ENCODE peak calls at places on chromosome 21, in six cellular contexts. N is H1, J is mesendoderm, I is IMR-90, Q is H9, O is mesenchymal stem cell. Y is an unnamed sample.

GRCh38 chr21:26185021-26185420 is 14.5 kb upstream of the APP start:
- DNase-seq in N (no peak), J (no peak), I (no peak), Q (no peak), O (no peak), Y (no peak)

GRCh38 chr21:18522181-18522771 is 118.7 kb upstream of the TMPRSS15 start:
- DNase-seq in N (no peak), J (peak; percentile 10), I (no peak), Q (no peak), O (peak; percentile 4), Y (no peak)

GRCh38 chr21:29105218-29105617 is 25.2 kb upstream of the MAP3K7CL start:
- DNase-seq in N (no peak), J (peak; percentile 52), I (peak; percentile 63), Q (no peak), O (peak; percentile 45), Y (no peak)

GRCh38 chr21:32817206-32817605 is 45.7 kb upstream of the PAXBP1 start:
- DNase-seq in N (no peak), J (peak; percentile 10), I (no peak), Q (no peak), O (no peak), Y (no peak)

GRCh38 chr21:35324372-35325220 is 275.5 kb upstream of the RUNX1 start:
- DNase-seq in N (no peak), J (peak; percentile 39), I (peak; percentile 63), Q (no peak), O (peak; percentile 88), Y (no peak)

GRCh38 chr21:38837806-38838461 is 32.2 kb downstream of the ETS2 start:
- DNase-seq in N (no peak), J (no peak), I (no peak), Q (no peak), O (no peak), Y (no peak)

GRCh38 chr21:33993286-33994231 is 78.0 kb upstream of the ATP5PO start:
- DNase-seq in N (no peak), J (no peak), I (no peak), Q (no peak), O (no peak), Y (no peak)

GRCh38 chr21:34536820-34537219 is 24.8 kb upstream of the KCNE1 start:
- DNase-seq in N (no peak), J (peak; percentile 86), I (peak; percentile 59), Q (no peak), O (peak; percentile 77), Y (no peak)

GRCh38 chr21:29192999-29193563 is 62.6 kb downstream of the MAP3K7CL start:
- DNase-seq in N (no peak), J (peak; percentile 29), I (no peak), Q (no peak), O (no peak), Y (no peak)

GRCh38 chr21:36989699-36990507 is 16.6 kb upstream of the RIPPLY3 start:
- DNase-seq in N (peak; percentile 99), J (peak; percentile 92), I (peak; percentile 90), Q (peak; percentile 92), O (peak; percentile 89), Y (peak; percentile 91)
- H3K18ac ChIP-seq in N (peak overlapping the region; percentile 100), J (peak overlapping the region; percentile 71), I (peak overlapping the region; percentile 3), Q (peak overlapping the region; percentile 93), O (peak overlapping the region; percentile 87), Y (peak overlapping the region; percentile 96)

GRCh38 chr21:45076245-45076661 is 1.9 kb downstream of the ADARB1 start:
- DNase-seq in N (no peak), J (peak; percentile 32), I (peak; percentile 68), Q (peak; percentile 15), O (peak; percentile 31), Y (no peak)

GRCh38 chr21:45075606-45076244 is 1.3 kb downstream of the ADARB1 start:
- DNase-seq in N (no peak), J (no peak), I (no peak), Q (no peak), O (no peak), Y (no peak)

GRCh38 chr21:45074048-45074817 is at the start of gene ADARB1:
- DNase-seq in N (peak; percentile 85), J (peak; percentile 78), I (peak; percentile 56), Q (peak; percentile 76), O (peak; percentile 65), Y (peak; percentile 72)

GRCh38 chr21:45073301-45074047 is 906 bp upstream of the ADARB1 start:
- DNase-seq in N (no peak), J (no peak), I (peak; percentile 44), Q (no peak), O (peak; percentile 49), Y (no peak)

GRCh38 chr21:45074818-45075605 is 632 bp downstream of the ADARB1 start:
- DNase-seq in N (peak; percentile 67), J (peak; percentile 52), I (no peak), Q (peak; percentile 50), O (peak; percentile 59), Y (peak; percentile 39)
- H3K18ac ChIP-seq in N (no peak overlapping the region), J (no peak overlapping the region), I (peak overlapping the region; percentile 96), Q (no peak overlapping the region), O (peak overlapping the region; percentile 9), Y (peak overlapping the region; percentile 81)

DNA sequence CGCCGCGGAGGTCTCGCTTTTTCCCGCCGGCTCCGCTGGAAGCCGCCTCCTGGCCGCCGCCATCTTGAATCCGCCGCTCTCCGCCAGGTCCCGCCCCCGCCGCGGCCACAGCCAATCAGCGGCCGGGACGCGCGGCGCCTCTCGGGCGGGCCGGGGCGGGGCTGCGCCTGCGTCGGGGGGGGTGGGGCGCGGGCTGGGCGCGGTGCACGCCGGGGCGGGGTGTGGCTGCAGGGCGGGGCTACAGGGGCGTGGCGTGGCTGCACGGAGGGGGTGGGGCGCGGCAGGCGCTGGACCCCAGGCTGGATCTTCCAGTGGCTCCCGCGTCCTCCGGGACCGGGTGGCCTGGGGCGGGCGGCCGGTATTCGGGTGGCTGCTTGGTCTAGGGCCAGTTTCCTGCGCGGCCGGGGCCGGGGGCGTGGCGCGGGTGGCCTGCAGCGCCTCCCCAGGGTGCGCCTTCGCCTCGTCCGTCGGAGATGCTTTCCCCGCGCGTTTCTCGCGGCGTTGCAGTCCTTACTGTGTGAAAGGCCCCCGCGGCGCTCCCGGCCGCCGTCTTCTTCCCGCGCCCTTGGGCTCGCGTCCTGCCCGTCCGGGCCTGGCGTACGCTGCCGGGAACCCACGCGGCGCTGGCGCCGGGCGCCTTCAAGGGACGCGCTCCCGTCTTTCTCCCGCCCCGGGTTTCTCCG is 575 bp downstream of the PCNT start:
- DNase-seq in N (peak; percentile 90), J (peak; percentile 87), I (peak; percentile 70), Q (peak; percentile 87), O (peak; percentile 75), Y (peak; percentile 89)
- H3K18ac ChIP-seq in N (peak overlapping the region; percentile 96), J (peak overlapping the region; percentile 98), I (no peak overlapping the region), Q (peak overlapping the region; percentile 84), O (peak overlapping the region; percentile 77), Y (peak overlapping the region; percentile 97)

GRCh38 chr21:42353623-42354022 is 2.8 kb upstream of the TFF2 start:
- DNase-seq in N (no peak), J (no peak), I (no peak), Q (no peak), O (no peak), Y (no peak)
- H3K18ac ChIP-seq in N (no peak overlapping the region), J (no peak overlapping the region), I (no peak overlapping the region), Q (no peak overlapping the region), O (no peak overlapping the region), Y (no peak overlapping the region)

GRCh38 chr21:41316200-41316599 is 401 bp upstream of the FAM3B start:
- DNase-seq in N (no peak), J (no peak), I (no peak), Q (no peak), O (no peak), Y (no peak)
- H3K18ac ChIP-seq in N (peak overlapping the region; percentile 38), J (no peak overlapping the region), I (no peak overlapping the region), Q (no peak overlapping the region), O (no peak overlapping the region), Y (no peak overlapping the region)

GRCh38 chr21:45293214-45293725 is 5.6 kb upstream of the POFUT2 start:
- DNase-seq in N (peak; percentile 48), J (no peak), I (no peak), Q (peak; percentile 27), O (peak; percentile 69), Y (no peak)

GRCh38 chr21:45293726-45294401 is 6.2 kb upstream of the POFUT2 start:
- DNase-seq in N (peak; percentile 39), J (no peak), I (no peak), Q (no peak), O (no peak), Y (no peak)

GRCh38 chr21:45295576-45296365 is 8.1 kb upstream of the POFUT2 start:
- DNase-seq in N (no peak), J (no peak), I (peak; percentile 91), Q (no peak), O (peak; percentile 97), Y (no peak)

GRCh38 chr21:45296638-45297037 is 8.9 kb upstream of the POFUT2 start:
- DNase-seq in N (no peak), J (no peak), I (no peak), Q (no peak), O (no peak), Y (no peak)

GRCh38 chr21:45294509-45295291 is 7.0 kb upstream of the POFUT2 start:
- DNase-seq in N (peak; percentile 62), J (peak; percentile 91), I (peak; percentile 100), Q (peak; percentile 74), O (peak; percentile 100), Y (no peak)
- H3K18ac ChIP-seq in N (no peak overlapping the region), J (peak overlapping the region; percentile 19), I (peak overlapping the region; percentile 89), Q (no peak overlapping the region), O (peak overlapping the region; percentile 100), Y (peak overlapping the region; percentile 50)

GRCh38 chr21:16102113-16102512 is 372.3 kb downstream of the USP25 start:
- DNase-seq in N (no peak), J (no peak), I (no peak), Q (no peak), O (no peak), Y (no peak)
- H3K18ac ChIP-seq in N (no peak overlapping the region), J (no peak overlapping the region), I (no peak overlapping the region), Q (no peak overlapping the region), O (no peak overlapping the region), Y (no peak overlapping the region)

GRCh38 chr21:15065381-15066230 is 806 bp upstream of the NRIP1 start:
- DNase-seq in N (peak; percentile 65), J (peak; percentile 92), I (peak; percentile 86), Q (peak; percentile 62), O (peak; percentile 93), Y (peak; percentile 73)
- H3K18ac ChIP-seq in N (no peak overlapping the region), J (peak overlapping the region; percentile 97), I (peak overlapping the region; percentile 46), Q (no peak overlapping the region), O (peak overlapping the region; percentile 91), Y (peak overlapping the region; percentile 99)

Y was measured in neuronal stem cell.